ENCODE peak calls at places on chromosomes 7 and 10, in nine cellular contexts. One of them, this sample, is unnamed.

GRCh38 chr10:89845541-89846275 is 144.3 kb downstream of the KIF20B start:
- DNase-seq in CD4-positive, alpha-beta T cell: no peak
- DNase-seq in ecto neural progenitor cell: no peak
- DNase-seq in MCF 10A: peak
- DNase-seq in HuH-7: no peak
- DNase-seq in stimulated activated CD4-positive, alpha-beta T cell treated with anti-CD3 and anti-CD28 coated beads, Interleukin-2, amount 100 ng/mL, for 48 hours: no peak
- DNase-seq in hepatocyte: no peak
- DNase-seq in midbrain: no peak
- DNase-seq in activated CD4-positive, alpha-beta memory T cell treated with anti-CD3 and anti-CD28 coated beads for 36 hours: no peak
- DNase-seq in this sample: no peak

GRCh38 chr7:150379590-150380379 is 655 bp downstream of the ZNF775 start:
- DNase-seq in CD4-positive, alpha-beta T cell: no peak
- DNase-seq in ecto neural progenitor cell: no peak
- DNase-seq in MCF 10A: peak
- DNase-seq in HuH-7: no peak
- DNase-seq in stimulated activated CD4-positive, alpha-beta T cell treated with anti-CD3 and anti-CD28 coated beads, Interleukin-2, amount 100 ng/mL, for 48 hours: no peak
- DNase-seq in hepatocyte: no peak
- DNase-seq in midbrain: peak
- DNase-seq in activated CD4-positive, alpha-beta memory T cell treated with anti-CD3 and anti-CD28 coated beads for 36 hours: peak
- DNase-seq in this sample: no peak

GRCh38 chr10:116164291-116164690 is 108.7 kb downstream of the GFRA1 start:
- DNase-seq in CD4-positive, alpha-beta T cell: no peak
- DNase-seq in ecto neural progenitor cell: no peak
- DNase-seq in MCF 10A: no peak
- DNase-seq in HuH-7: no peak
- DNase-seq in stimulated activated CD4-positive, alpha-beta T cell treated with anti-CD3 and anti-CD28 coated beads, Interleukin-2, amount 100 ng/mL, for 48 hours: no peak
- DNase-seq in hepatocyte: no peak
- DNase-seq in midbrain: peak
- DNase-seq in activated CD4-positive, alpha-beta memory T cell treated with anti-CD3 and anti-CD28 coated beads for 36 hours: no peak
- DNase-seq in this sample: no peak

GRCh38 chr10:75398630-75399460 is 2.7 kb downstream of the ZNF503 start:
- DNase-seq in CD4-positive, alpha-beta T cell: no peak
- DNase-seq in ecto neural progenitor cell: peak
- DNase-seq in MCF 10A: no peak
- DNase-seq in HuH-7: peak
- DNase-seq in stimulated activated CD4-positive, alpha-beta T cell treated with anti-CD3 and anti-CD28 coated beads, Interleukin-2, amount 100 ng/mL, for 48 hours: no peak
- DNase-seq in hepatocyte: peak
- DNase-seq in midbrain: no peak
- DNase-seq in activated CD4-positive, alpha-beta memory T cell treated with anti-CD3 and anti-CD28 coated beads for 36 hours: no peak
- DNase-seq in this sample: no peak

GRCh38 chr7:151868805-151869188 is 8.1 kb downstream of the PRKAG2 start:
- DNase-seq in CD4-positive, alpha-beta T cell: no peak
- DNase-seq in ecto neural progenitor cell: no peak
- DNase-seq in MCF 10A: no peak
- DNase-seq in HuH-7: no peak
- DNase-seq in stimulated activated CD4-positive, alpha-beta T cell treated with anti-CD3 and anti-CD28 coated beads, Interleukin-2, amount 100 ng/mL, for 48 hours: no peak
- DNase-seq in hepatocyte: no peak
- DNase-seq in midbrain: no peak
- DNase-seq in activated CD4-positive, alpha-beta memory T cell treated with anti-CD3 and anti-CD28 coated beads for 36 hours: no peak
- DNase-seq in this sample: no peak

GRCh38 chr7:6273380-6273837 is 985 bp upstream of the CYTH3 start:
- DNase-seq in CD4-positive, alpha-beta T cell: no peak
- DNase-seq in ecto neural progenitor cell: no peak
- DNase-seq in MCF 10A: no peak
- DNase-seq in HuH-7: no peak
- DNase-seq in stimulated activated CD4-positive, alpha-beta T cell treated with anti-CD3 and anti-CD28 coated beads, Interleukin-2, amount 100 ng/mL, for 48 hours: no peak
- DNase-seq in hepatocyte: no peak
- DNase-seq in midbrain: no peak
- DNase-seq in activated CD4-positive, alpha-beta memory T cell treated with anti-CD3 and anti-CD28 coated beads for 36 hours: no peak
- DNase-seq in this sample: peak

GRCh38 chr7:93021748-93022147 is 96.0 kb downstream of the SAMD9 start:
- DNase-seq in CD4-positive, alpha-beta T cell: no peak
- DNase-seq in ecto neural progenitor cell: no peak
- DNase-seq in MCF 10A: no peak
- DNase-seq in HuH-7: no peak
- DNase-seq in stimulated activated CD4-positive, alpha-beta T cell treated with anti-CD3 and anti-CD28 coated beads, Interleukin-2, amount 100 ng/mL, for 48 hours: no peak
- DNase-seq in hepatocyte: no peak
- DNase-seq in midbrain: no peak
- DNase-seq in activated CD4-positive, alpha-beta memory T cell treated with anti-CD3 and anti-CD28 coated beads for 36 hours: no peak
- DNase-seq in this sample: no peak

GRCh38 chr10:42999385-43000020 is 77.4 kb upstream of the RET start:
- DNase-seq in CD4-positive, alpha-beta T cell: no peak
- DNase-seq in ecto neural progenitor cell: no peak
- DNase-seq in MCF 10A: no peak
- DNase-seq in HuH-7: no peak
- DNase-seq in stimulated activated CD4-positive, alpha-beta T cell treated with anti-CD3 and anti-CD28 coated beads, Interleukin-2, amount 100 ng/mL, for 48 hours: no peak
- DNase-seq in hepatocyte: peak
- DNase-seq in midbrain: no peak
- DNase-seq in activated CD4-positive, alpha-beta memory T cell treated with anti-CD3 and anti-CD28 coated beads for 36 hours: no peak
- DNase-seq in this sample: no peak

GRCh38 chr7:124724516-124725192 is 40.9 kb downstream of the GPR37 start:
- DNase-seq in CD4-positive, alpha-beta T cell: no peak
- DNase-seq in ecto neural progenitor cell: no peak
- DNase-seq in MCF 10A: no peak
- DNase-seq in HuH-7: peak
- DNase-seq in stimulated activated CD4-positive, alpha-beta T cell treated with anti-CD3 and anti-CD28 coated beads, Interleukin-2, amount 100 ng/mL, for 48 hours: no peak
- DNase-seq in hepatocyte: no peak
- DNase-seq in midbrain: peak
- DNase-seq in activated CD4-positive, alpha-beta memory T cell treated with anti-CD3 and anti-CD28 coated beads for 36 hours: no peak
- DNase-seq in this sample: no peak

GRCh38 chr10:120514035-120514620 is 57.1 kb downstream of the PLPP4 start:
- DNase-seq in CD4-positive, alpha-beta T cell: no peak
- DNase-seq in ecto neural progenitor cell: peak
- DNase-seq in MCF 10A: peak
- DNase-seq in HuH-7: peak
- DNase-seq in stimulated activated CD4-positive, alpha-beta T cell treated with anti-CD3 and anti-CD28 coated beads, Interleukin-2, amount 100 ng/mL, for 48 hours: peak
- DNase-seq in hepatocyte: peak
- DNase-seq in midbrain: no peak
- DNase-seq in activated CD4-positive, alpha-beta memory T cell treated with anti-CD3 and anti-CD28 coated beads for 36 hours: peak
- DNase-seq in this sample: peak

GRCh38 chr10:79898597-79899325 is 50.1 kb downstream of the SFTPD start:
- DNase-seq in CD4-positive, alpha-beta T cell: no peak
- DNase-seq in ecto neural progenitor cell: no peak
- DNase-seq in MCF 10A: peak
- DNase-seq in HuH-7: no peak
- DNase-seq in stimulated activated CD4-positive, alpha-beta T cell treated with anti-CD3 and anti-CD28 coated beads, Interleukin-2, amount 100 ng/mL, for 48 hours: no peak
- DNase-seq in hepatocyte: no peak
- DNase-seq in midbrain: no peak
- DNase-seq in activated CD4-positive, alpha-beta memory T cell treated with anti-CD3 and anti-CD28 coated beads for 36 hours: no peak
- DNase-seq in this sample: no peak

GRCh38 chr7:98238976-98239375 is 13.1 kb downstream of the TECPR1 start:
- DNase-seq in CD4-positive, alpha-beta T cell: no peak
- DNase-seq in ecto neural progenitor cell: no peak
- DNase-seq in MCF 10A: no peak
- DNase-seq in HuH-7: no peak
- DNase-seq in stimulated activated CD4-positive, alpha-beta T cell treated with anti-CD3 and anti-CD28 coated beads, Interleukin-2, amount 100 ng/mL, for 48 hours: no peak
- DNase-seq in hepatocyte: no peak
- DNase-seq in midbrain: no peak
- DNase-seq in activated CD4-positive, alpha-beta memory T cell treated with anti-CD3 and anti-CD28 coated beads for 36 hours: no peak
- DNase-seq in this sample: peak

GRCh38 chr7:44177570-44178131 is 11.6 kb downstream of the GCK start:
- DNase-seq in CD4-positive, alpha-beta T cell: no peak
- DNase-seq in ecto neural progenitor cell: no peak
- DNase-seq in MCF 10A: peak
- DNase-seq in HuH-7: no peak
- DNase-seq in stimulated activated CD4-positive, alpha-beta T cell treated with anti-CD3 and anti-CD28 coated beads, Interleukin-2, amount 100 ng/mL, for 48 hours: no peak
- DNase-seq in hepatocyte: no peak
- DNase-seq in midbrain: peak
- DNase-seq in activated CD4-positive, alpha-beta memory T cell treated with anti-CD3 and anti-CD28 coated beads for 36 hours: no peak
- DNase-seq in this sample: peak

GRCh38 chr10:29482591-29483421 is 152.0 kb downstream of the SVIL start:
- DNase-seq in CD4-positive, alpha-beta T cell: peak
- DNase-seq in ecto neural progenitor cell: no peak
- DNase-seq in MCF 10A: no peak
- DNase-seq in HuH-7: peak
- DNase-seq in stimulated activated CD4-positive, alpha-beta T cell treated with anti-CD3 and anti-CD28 coated beads, Interleukin-2, amount 100 ng/mL, for 48 hours: no peak
- DNase-seq in hepatocyte: no peak
- DNase-seq in midbrain: no peak
- DNase-seq in activated CD4-positive, alpha-beta memory T cell treated with anti-CD3 and anti-CD28 coated beads for 36 hours: peak
- DNase-seq in this sample: peak